ENCODE peak calls at places on chromosomes 12 and 14, in nine cellular contexts. G, S, Y, N, P, T, M, U and R are unnamed samples.

GRCh38 chr12:58268080-58268479 is 326.7 kb downstream of the ATP23 start:
- DNase-seq in S (no peak), Y (no peak), M (no peak), G (peak), T (no peak), U (no peak), N (peak), P (no peak), R (no peak)

GRCh38 chr14:81430284-81430683 is 30.2 kb upstream of the STON2 start:
- DNase-seq in Y (no peak), G (no peak), M (no peak), N (no peak), S (no peak), T (no peak), U (no peak), P (no peak), R (no peak)

GRCh38 chr12:113071427-113072112 is 15.0 kb downstream of the DTX1 start:
- DNase-seq in G (no peak), U (no peak), N (no peak), M (no peak), P (no peak), Y (no peak), T (no peak), S (peak), R (no peak)

GRCh38 chr12:92056290-92056689 is 89.4 kb downstream of the BTG1 start:
- DNase-seq in Y (no peak), M (no peak), N (no peak), T (no peak), G (no peak), S (no peak), P (no peak), U (no peak), R (no peak)

GRCh38 chr14:54727929-54728328 is 161.0 kb downstream of the SAMD4A start:
- DNase-seq in S (peak), U (no peak), N (peak), T (no peak), G (no peak), M (no peak), Y (no peak), P (no peak), R (no peak)

GRCh38 chr12:12899530-12900380 is 8.4 kb downstream of the GPRC5A start:
- DNase-seq in G (peak), Y (no peak), U (no peak), M (no peak), T (no peak), N (peak), S (no peak), P (peak), R (peak)

GRCh38 chr12:107670999-107671643 is 14.5 kb upstream of the PWP1 start:
- DNase-seq in T (no peak), P (no peak), Y (no peak), G (peak), S (peak), U (no peak), N (peak), M (no peak), R (peak)

GRCh38 chr12:43937947-43938346 is 102.1 kb downstream of the TMEM117 start:
- DNase-seq in Y (no peak), P (no peak), N (peak), G (peak), M (no peak), S (no peak), U (no peak), T (no peak), R (peak)

GRCh38 chr12:111444314-111444705 is 38.6 kb downstream of the SH2B3 start:
- DNase-seq in S (no peak), N (no peak), U (no peak), M (no peak), G (no peak), P (peak), T (no peak), Y (no peak), R (peak)

GRCh38 chr14:106808458-106808857 is 1282.1 kb downstream of the TMEM121 start:
- DNase-seq in U (no peak), P (no peak), Y (no peak), T (no peak), M (no peak), S (no peak), N (no peak), G (no peak), R (no peak)

GRCh38 chr12:65656904-65657351 is 167.4 kb upstream of the HMGA2 start:
- DNase-seq in P (peak), T (no peak), S (no peak), Y (no peak), N (peak), G (peak), M (no peak), U (no peak), R (peak)

GRCh38 chr14:58693048-58693447 is 55.3 kb downstream of the DACT1 start:
- DNase-seq in N (no peak), M (no peak), S (no peak), Y (no peak), G (no peak), U (no peak), T (no peak), P (no peak), R (no peak)

GRCh38 chr14:22427771-22428228 is 161.2 kb downstream of the DAD1 start:
- DNase-seq in S (peak), N (peak), G (peak), P (peak), Y (no peak), M (no peak), T (no peak), U (no peak), R (no peak)

GRCh38 chr12:65891219-65891618 is 66.9 kb downstream of the HMGA2 start:
- DNase-seq in T (no peak), Y (no peak), N (peak), U (no peak), M (no peak), P (peak), S (no peak), G (peak), R (no peak)

GRCh38 chr14:50937325-50937724 is 7.0 kb downstream of the PYGL start:
- DNase-seq in N (peak), M (no peak), G (peak), U (no peak), P (peak), T (no peak), Y (no peak), S (no peak), R (no peak)

GRCh38 chr12:90036641-90037040 is 328.0 kb upstream of the ATP2B1 start:
- DNase-seq in N (peak), G (peak), S (no peak), U (no peak), M (no peak), P (peak), Y (no peak), T (no peak), R (no peak)

GRCh38 chr14:74591899-74592298 is 20.1 kb downstream of the LTBP2 start:
- DNase-seq in U (no peak), Y (no peak), S (no peak), P (no peak), N (no peak), G (no peak), M (no peak), T (no peak), R (no peak)

GRCh38 chr12:7047318-7047717 is 13.2 kb upstream of the C1S start:
- DNase-seq in U (no peak), G (peak), N (no peak), M (no peak), P (no peak), Y (no peak), T (no peak), S (no peak), R (no peak)

GRCh38 chr12:124416516-124417395 is 121.9 kb downstream of the RFLNA start:
- DNase-seq in S (no peak), M (no peak), T (no peak), U (no peak), G (no peak), Y (no peak), P (no peak), N (peak), R (no peak)

GRCh38 chr14:104596927-104597351 is 7.6 kb downstream of the TMEM179 start:
- DNase-seq in S (no peak), P (no peak), Y (no peak), U (no peak), M (no peak), N (no peak), G (no peak), T (no peak), R (no peak)

GRCh38 chr14:22844221-22845102 is 8.1 kb downstream of the MMP14 start:
- DNase-seq in G (no peak), U (no peak), M (no peak), S (no peak), N (peak), P (no peak), Y (no peak), T (no peak), R (no peak)

GRCh38 chr12:6684609-6685008 is 4.6 kb downstream of the ZNF384 start:
- DNase-seq in P (no peak), Y (no peak), T (no peak), S (no peak), N (peak), U (no peak), G (peak), M (no peak), R (peak)

GRCh38 chr12:130086777-130087176 is 75.5 kb upstream of the FZD10 start:
- DNase-seq in U (no peak), G (no peak), M (no peak), Y (no peak), N (no peak), S (no peak), P (no peak), T (no peak), R (no peak)

GRCh38 chr14:69928111-69928523 is 48.9 kb downstream of the SMOC1 start:
- DNase-seq in M (no peak), P (peak), G (no peak), S (no peak), N (peak), T (no peak), Y (no peak), U (no peak), R (no peak)

GRCh38 chr12:98955284-98955683 is 310.2 kb downstream of the APAF1 start:
- DNase-seq in U (no peak), G (peak), N (peak), P (peak), T (no peak), Y (no peak), M (no peak), S (no peak), R (peak)

GRCh38 chr12:108043750-108044149 is 85.3 kb upstream of the WSCD2 start:
- DNase-seq in S (no peak), T (no peak), U (no peak), P (no peak), M (no peak), G (no peak), Y (no peak), N (no peak), R (no peak)

GRCh38 chr12:6326316-6326959 is 15.4 kb downstream of the TNFRSF1A start:
- DNase-seq in P (peak), T (no peak), G (peak), U (no peak), Y (peak), S (peak), N (peak), M (no peak), R (peak)

GRCh38 chr12:120687570-120688289 is 781 bp downstream of the MLEC start:
- DNase-seq in G (no peak), T (no peak), S (peak), M (no peak), U (no peak), N (peak), P (no peak), Y (peak), R (peak)

GRCh38 chr12:115343008-115343407 is 659.0 kb upstream of the TBX3 start:
- DNase-seq in M (no peak), U (no peak), S (no peak), N (no peak), P (no peak), T (no peak), Y (no peak), G (no peak), R (no peak)

GRCh38 chr12:108090107-108090899 is 38.8 kb upstream of the WSCD2 start:
- DNase-seq in P (no peak), Y (no peak), S (no peak), G (no peak), T (no peak), M (no peak), U (no peak), N (no peak), R (no peak)

DNA sequence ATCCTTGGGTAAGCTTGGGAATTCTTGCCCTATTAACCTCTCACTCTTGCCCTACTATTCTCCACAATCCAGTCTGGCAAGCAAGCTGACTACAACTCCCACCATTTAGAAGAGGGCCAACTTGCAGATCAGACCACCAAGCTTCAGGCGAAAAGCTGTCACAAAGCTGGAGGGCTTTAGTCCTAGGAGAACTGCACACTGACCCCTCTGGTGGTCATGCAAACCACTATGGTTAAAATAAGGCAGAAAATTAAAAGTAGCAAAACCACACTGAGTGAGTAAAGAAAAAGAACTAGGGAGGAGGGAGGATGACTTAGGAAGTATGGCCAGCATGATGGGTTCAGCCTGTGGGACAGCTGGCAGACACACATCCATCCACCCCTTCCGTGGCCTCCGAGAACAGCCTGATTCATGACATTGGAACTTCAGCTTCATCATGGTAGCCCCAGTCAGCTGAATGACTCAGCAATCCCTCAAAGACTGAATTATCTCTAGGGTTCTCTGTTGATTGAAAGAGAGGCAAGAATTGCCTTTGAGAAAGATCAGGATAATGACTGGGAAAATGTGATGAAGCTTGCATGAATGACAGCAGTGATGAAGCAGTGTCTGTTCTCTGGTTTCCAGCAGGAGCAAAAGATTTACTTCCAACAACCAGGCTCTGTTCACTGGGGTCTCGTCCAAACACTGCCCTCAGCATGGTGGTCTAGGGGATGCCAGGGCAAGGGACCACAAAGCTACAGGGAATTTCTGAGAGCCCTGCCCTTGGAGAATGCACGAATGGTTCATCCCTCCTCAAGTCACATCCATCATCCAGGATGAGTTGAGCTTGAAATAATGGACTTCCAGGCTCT is 24.4 kb downstream of the PITPNM2 start:
- DNase-seq in M (no peak), P (peak), N (peak), G (peak), S (no peak), U (no peak), T (no peak), Y (no peak), R (no peak)
- TF ChIP-seq CTCF in M (no peak), P (peak), N (peak), G (peak), S (no peak), U (no peak), T (no peak), Y (no peak), R (no peak)

DNA sequence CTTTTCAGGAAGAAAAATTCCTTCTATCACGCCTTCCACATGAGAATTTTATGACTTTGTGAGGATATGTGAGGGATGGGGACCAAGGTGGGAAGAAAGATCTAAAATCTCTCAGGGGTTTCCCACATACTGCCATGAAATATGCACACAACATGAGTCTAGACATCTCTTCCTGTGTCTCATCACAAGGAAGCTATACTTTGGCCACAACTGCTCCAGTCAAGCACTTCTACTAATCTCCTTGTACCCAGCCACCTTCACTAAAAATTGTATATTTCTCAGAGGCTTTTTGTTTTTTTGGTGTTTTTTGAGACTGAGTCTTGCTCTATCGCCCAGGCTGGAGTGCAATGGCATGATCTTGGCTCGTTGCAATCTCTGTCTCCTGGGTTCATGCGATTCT is 3.2 kb downstream of the OSBPL8 start:
- DNase-seq in U (no peak), T (no peak), P (no peak), G (no peak), S (no peak), N (no peak), Y (no peak), M (no peak), R (no peak)
- H3K4me3 ChIP-seq in U (no peak), T (peak), P (no peak), G (no peak), S (no peak), N (no peak), Y (no peak), M (no peak), R (no peak)

GRCh38 chr12:132342322-132342721 is 12.9 kb upstream of the GALNT9 start:
- DNase-seq in N (no peak), Y (no peak), P (no peak), M (no peak), U (no peak), S (no peak), T (no peak), G (no peak), R (no peak)
- TF ChIP-seq CTCF in N (peak), Y (no peak), P (peak), M (no peak), U (no peak), S (no peak), T (no peak), G (peak), R (no peak)

DNA sequence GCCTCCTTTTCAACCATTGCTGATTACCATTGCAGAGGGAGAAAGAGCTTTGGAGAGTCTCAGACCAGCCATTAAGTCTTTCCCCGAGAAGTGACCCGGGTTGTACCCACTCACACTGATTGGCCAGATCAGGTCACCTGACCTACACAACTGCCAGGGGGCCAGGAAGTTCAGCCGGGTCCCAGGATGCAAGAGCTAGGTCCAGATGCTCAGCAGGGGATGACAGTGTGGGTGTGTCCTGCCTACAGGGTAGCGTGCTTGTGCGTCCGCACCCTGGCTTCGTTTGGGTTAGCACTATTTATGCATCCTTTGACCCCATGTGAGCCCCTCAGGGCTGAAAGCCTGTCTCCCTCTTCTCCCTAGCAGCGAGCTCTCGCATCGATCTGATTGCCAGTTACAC is 67.8 kb downstream of the SERPINA3 start:
- DNase-seq in T (no peak), P (no peak), M (peak), G (no peak), Y (no peak), N (no peak), U (no peak), S (peak), R (no peak)
- H3K4me3 ChIP-seq in T (no peak), P (no peak), M (no peak), G (no peak), Y (no peak), N (no peak), U (no peak), S (peak), R (no peak)

GRCh38 chr14:53412819-53413664 is 259.9 kb upstream of the DDHD1 start:
- DNase-seq in N (peak), S (no peak), T (no peak), U (no peak), G (peak), M (no peak), Y (no peak), P (no peak), R (peak)
- TF ChIP-seq CTCF in N (peak), S (no peak), T (peak), U (no peak), G (peak), M (no peak), Y (peak), P (peak), R (peak)

GRCh38 chr12:122977153-122977552 is 2.1 kb downstream of the OGFOD2 start:
- DNase-seq in G (no peak), Y (no peak), P (no peak), N (no peak), M (no peak), U (no peak), S (no peak), T (no peak), R (no peak)

GRCh38 chr12:122974892-122975789 is at the start of gene OGFOD2:
- DNase-seq in P (peak), N (peak), T (peak), G (peak), S (peak), U (peak), M (peak), Y (peak), R (peak)

GRCh38 chr12:122975790-122976647 is 975 bp downstream of the OGFOD2 start:
- DNase-seq in N (no peak), P (no peak), G (no peak), S (no peak), T (no peak), Y (no peak), U (no peak), M (no peak), R (no peak)

GRCh38 chr12:122977655-122978392 is 2.7 kb upstream of the ARL6IP4 start:
- DNase-seq in U (no peak), Y (no peak), P (no peak), S (no peak), N (no peak), T (no peak), M (no peak), G (no peak), R (no peak)

DNA sequence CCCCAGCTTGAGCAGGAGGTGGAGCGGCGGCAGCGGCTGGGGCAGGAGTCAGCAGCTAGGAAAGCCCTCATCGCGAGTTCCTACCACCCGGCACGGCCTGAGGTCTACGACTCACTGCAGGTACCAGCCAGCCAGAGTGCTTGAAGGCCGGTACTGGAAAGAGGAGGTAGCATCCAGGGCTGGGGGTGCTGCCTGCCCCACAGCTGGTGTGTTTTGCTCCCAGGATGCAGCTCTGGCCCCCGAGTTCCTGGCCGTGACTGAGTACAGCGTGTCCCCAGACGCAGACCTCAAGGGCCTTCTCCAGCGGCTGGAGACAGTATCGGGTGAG is 1.6 kb downstream of the OGFOD2 start:
- DNase-seq in S (no peak), G (no peak), Y (no peak), U (no peak), P (no peak), M (no peak), T (no peak), N (no peak), R (no peak)
- H3K4me3 ChIP-seq in S (no peak), G (no peak), Y (no peak), U (no peak), P (no peak), M (peak), T (no peak), N (no peak), R (no peak)

GRCh38 chr12:96020314-96021003 is 14.9 kb downstream of the LTA4H start:
- DNase-seq in S (no peak), G (no peak), Y (no peak), M (no peak), U (no peak), N (no peak), T (no peak), P (no peak), R (peak)

GRCh38 chr12:96014932-96015599 is 18.9 kb upstream of the HAL start:
- DNase-seq in T (no peak), M (no peak), Y (no peak), U (no peak), N (no peak), G (peak), S (no peak), P (no peak), R (no peak)

DNA sequence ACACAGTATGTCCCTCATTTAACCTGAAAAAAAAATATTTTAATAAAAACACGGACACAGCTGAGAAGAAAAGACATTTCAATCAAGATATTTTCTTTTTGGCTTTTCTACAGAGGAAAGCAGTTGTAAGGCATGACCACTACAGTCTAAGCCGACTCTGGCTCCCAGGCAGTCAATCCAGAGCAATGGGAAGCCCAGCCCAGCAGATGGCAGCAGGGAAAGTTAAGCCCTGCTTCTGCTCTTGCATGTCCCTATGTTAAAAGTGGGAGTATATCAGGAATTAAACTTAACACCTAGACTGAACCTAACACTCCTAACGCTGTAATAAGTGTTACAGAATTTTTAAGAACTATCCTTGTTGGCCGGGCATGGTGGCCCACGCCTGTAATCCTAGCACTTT is 19.5 kb upstream of the HAL start:
- DNase-seq in M (no peak), G (peak), S (no peak), T (no peak), P (peak), U (no peak), N (peak), Y (peak), R (no peak)
- TF ChIP-seq CTCF in M (no peak), G (peak), S (peak), T (no peak), P (peak), U (no peak), N (peak), Y (peak), R (peak)